ENCODE peak calls at places on chromosomes 11 and 22, in seven cellular contexts. J, Y, M, K, L, W and P are unnamed samples.

GRCh38 chr11:84628871-84629625 is 998.1 kb downstream of the DLG2 start:
- DNase-seq in M (no peak), Y (no peak), W (no peak), K (no peak), L (no peak), J (no peak), P (no peak)

GRCh38 chr22:45857519-45857918 is 119.4 kb downstream of the WNT7B start:
- DNase-seq in J (no peak), K (no peak), L (no peak), W (no peak), Y (no peak), M (no peak), P (no peak)

GRCh38 chr11:123546515-123546914 is 107.9 kb downstream of the SCN3B start:
- DNase-seq in K (no peak), W (no peak), Y (no peak), L (no peak), J (no peak), M (no peak), P (no peak)

GRCh38 chr11:115439385-115439784 is 64.8 kb downstream of the CADM1 start:
- DNase-seq in J (no peak), K (no peak), Y (no peak), W (no peak), M (no peak), L (no peak), P (no peak)

GRCh38 chr22:42344391-42344861 is 74.0 kb upstream of the TCF20 start:
- DNase-seq in J (no peak), L (peak; percentile 76), Y (peak; percentile 45), M (no peak), K (no peak), W (peak; percentile 89), P (no peak)

GRCh38 chr11:111327908-111328624 is 29.7 kb downstream of the POU2AF3 start:
- DNase-seq in J (no peak), Y (no peak), L (peak; percentile 66), M (no peak), W (no peak), K (no peak), P (no peak)

GRCh38 chr22:17918840-17919239 is 105.5 kb downstream of the MICAL3 start:
- DNase-seq in K (no peak), Y (no peak), L (no peak), W (no peak), M (no peak), J (no peak), P (no peak)

GRCh38 chr22:49668402-49668801 is 159.3 kb downstream of the BRD1 start:
- DNase-seq in J (no peak), K (peak; percentile 73), W (no peak), Y (no peak), L (no peak), M (no peak), P (no peak)

GRCh38 chr11:37504066-37504611 is 906.1 kb upstream of the RAG2 start:
- DNase-seq in J (peak; percentile 90), Y (peak; percentile 55), M (no peak), W (no peak), L (no peak), K (no peak), P (peak; percentile 78)

GRCh38 chr11:12681462-12681861 is 7.2 kb downstream of the TEAD1 start:
- DNase-seq in W (no peak), M (no peak), J (no peak), L (no peak), Y (no peak), K (no peak), P (no peak)
- H3K4me1 ChIP-seq in W (peaks cover 2% of the 10 kb centered on the region), M (no peaks in the 10 kb centered on the region), J (peaks cover 50% of the 10 kb centered on the region), L (peaks cover 63% of the 10 kb centered on the region), Y (peaks cover 77% of the 10 kb centered on the region), K (peaks cover 43% of the 10 kb centered on the region), P (peaks cover 48% of the 10 kb centered on the region)

GRCh38 chr22:30307026-30307574 is 17.8 kb upstream of the CASTOR1 start:
- DNase-seq in M (no peak), J (no peak), Y (no peak), L (no peak), K (no peak), W (no peak), P (no peak)

GRCh38 chr22:30306629-30307016 is 17.3 kb upstream of the CASTOR1 start:
- DNase-seq in L (no peak), M (no peak), W (no peak), K (no peak), Y (no peak), J (peak; percentile 37), P (no peak)

GRCh38 chr22:30304495-30305244 is 15.4 kb upstream of the CASTOR1 start:
- DNase-seq in M (no peak), W (peak; percentile 86), L (no peak), K (no peak), Y (no peak), J (no peak), P (no peak)

GRCh38 chr22:30305906-30306628 is 16.8 kb upstream of the CASTOR1 start:
- DNase-seq in M (peak; percentile 75), L (no peak), K (no peak), J (peak; percentile 59), W (no peak), Y (no peak), P (no peak)

DNA sequence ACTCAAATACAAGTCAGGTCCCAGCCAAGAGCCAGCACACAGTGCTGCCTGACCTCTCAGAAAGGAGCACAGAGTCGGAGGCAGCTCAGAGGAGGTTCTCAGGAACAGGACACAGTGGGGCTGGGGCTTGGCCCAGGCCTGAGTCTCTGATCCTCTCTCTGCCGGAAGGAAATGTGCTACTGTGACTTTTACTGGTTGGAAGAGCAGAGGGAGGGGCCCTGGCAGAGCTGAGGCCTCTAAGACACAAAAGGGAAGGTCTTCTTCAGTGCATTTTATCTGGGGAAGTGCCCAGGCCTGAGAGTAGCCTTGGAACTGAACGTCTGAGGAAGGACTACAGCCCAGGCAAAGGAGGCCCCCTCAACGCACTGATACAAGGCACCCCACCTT is 16.2 kb upstream of the CASTOR1 start:
- DNase-seq in M (peak; percentile 63), J (peak; percentile 82), Y (no peak), L (peak; percentile 86), W (no peak), K (peak; percentile 88), P (peak; percentile 62)
- H3K4me1 ChIP-seq in M (peaks cover 96% of the 10 kb centered on the region), J (peaks cover 73% of the 10 kb centered on the region), Y (peaks cover 39% of the 10 kb centered on the region), L (peaks cover 98% of the 10 kb centered on the region), W (peaks cover 5% of the 10 kb centered on the region), K (peaks cover 82% of the 10 kb centered on the region), P (no peaks in the 10 kb centered on the region)

GRCh38 chr11:134120921-134121526 is 52.2 kb downstream of the JAM3 start:
- DNase-seq in J (no peak), L (peak; percentile 62), M (no peak), K (peak; percentile 59), Y (no peak), W (no peak), P (peak; percentile 74)

GRCh38 chr11:134131628-134132244 is 62.9 kb downstream of the JAM3 start:
- DNase-seq in W (no peak), Y (no peak), K (no peak), L (no peak), J (no peak), M (no peak), P (no peak)

GRCh38 chr11:134125507-134125906 is 56.6 kb downstream of the JAM3 start:
- DNase-seq in K (no peak), Y (no peak), M (no peak), J (no peak), L (no peak), W (no peak), P (peak; percentile 29)

GRCh38 chr11:134124660-134125451 is 56.0 kb downstream of the JAM3 start:
- DNase-seq in M (peak; percentile 11), L (peak; percentile 79), J (peak; percentile 19), Y (peak; percentile 61), K (peak; percentile 83), W (peak; percentile 85), P (peak; percentile 47)

GRCh38 chr11:134126197-134126822 is 57.4 kb downstream of the JAM3 start:
- DNase-seq in J (no peak), K (no peak), M (no peak), L (no peak), Y (peak; percentile 26), W (no peak), P (no peak)
- H3K4me1 ChIP-seq in J (no peaks in the 10 kb centered on the region), K (peaks cover 2% of the 10 kb centered on the region), M (no peaks in the 10 kb centered on the region), L (peaks cover 47% of the 10 kb centered on the region), Y (peaks cover 11% of the 10 kb centered on the region), W (peaks cover 3% of the 10 kb centered on the region), P (peaks cover 14% of the 10 kb centered on the region)

GRCh38 chr11:60852060-60852638 is 3.6 kb downstream of the PTGDR2 start:
- DNase-seq in W (no peak), Y (peak; percentile 71), M (no peak), J (no peak), K (no peak), L (no peak), P (peak; percentile 18)
- H3K4me1 ChIP-seq in W (no peaks in the 10 kb centered on the region), Y (peaks cover 3% of the 10 kb centered on the region), M (no peaks in the 10 kb centered on the region), J (no peaks in the 10 kb centered on the region), K (peaks cover 4% of the 10 kb centered on the region), L (no peaks in the 10 kb centered on the region), P (no peaks in the 10 kb centered on the region)

GRCh38 chr11:78256962-78257361 is 68.2 kb downstream of the USP35 start:
- DNase-seq in L (peak; percentile 79), K (peak; percentile 91), M (no peak), W (peak; percentile 92), J (no peak), Y (peak; percentile 45), P (no peak)
- H3K4me1 ChIP-seq in L (peaks cover 69% of the 10 kb centered on the region), K (peaks cover 2% of the 10 kb centered on the region), M (no peaks in the 10 kb centered on the region), W (peaks cover 2% of the 10 kb centered on the region), J (no peaks in the 10 kb centered on the region), Y (peaks cover 11% of the 10 kb centered on the region), P (peaks cover 10% of the 10 kb centered on the region)

GRCh38 chr11:65262381-65262680 is 569 bp downstream of the POLA2 start:
- DNase-seq in L (no peak), M (no peak), K (no peak), J (no peak), Y (no peak), W (no peak), P (no peak)
- H3K4me1 ChIP-seq in L (peaks cover 12% of the 10 kb centered on the region), M (peaks cover 9% of the 10 kb centered on the region), K (peaks cover 13% of the 10 kb centered on the region), J (no peaks in the 10 kb centered on the region), Y (no peaks in the 10 kb centered on the region), W (peaks cover 2% of the 10 kb centered on the region), P (peaks cover 4% of the 10 kb centered on the region)

DNA sequence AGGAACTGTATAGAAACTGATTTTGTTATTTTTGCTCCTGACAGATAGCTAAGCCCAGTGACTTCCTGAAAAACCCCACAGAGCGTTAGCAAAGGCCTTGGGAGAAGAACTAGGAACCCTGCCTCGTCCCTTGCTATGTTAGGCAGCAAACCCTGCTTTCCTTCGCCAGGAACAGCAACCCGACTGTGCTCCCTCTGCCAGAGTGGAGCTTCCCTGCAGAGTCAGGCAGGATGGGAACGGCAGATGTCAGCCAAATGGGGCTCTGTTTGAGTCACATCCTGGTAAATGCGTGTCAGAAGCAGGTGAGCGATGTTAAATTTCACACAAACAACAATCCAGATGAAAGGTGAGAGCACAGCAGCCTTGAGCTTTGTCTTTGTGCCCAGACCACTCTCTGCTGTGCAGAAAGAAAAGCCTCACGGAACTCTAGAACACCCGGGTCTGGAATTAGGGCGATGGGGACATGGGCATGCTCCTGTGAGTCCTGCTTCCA is 186.6 kb downstream of the ADAMTS15 start:
- DNase-seq in W (no peak), M (no peak), L (no peak), Y (no peak), J (no peak), K (no peak), P (no peak)
- H3K4me1 ChIP-seq in W (peaks cover 2% of the 10 kb centered on the region), M (no peaks in the 10 kb centered on the region), L (peaks cover 12% of the 10 kb centered on the region), Y (peaks cover 23% of the 10 kb centered on the region), J (no peaks in the 10 kb centered on the region), K (no peaks in the 10 kb centered on the region), P (peaks cover 9% of the 10 kb centered on the region)

GRCh38 chr22:21775061-21775460 is 39.5 kb upstream of the YPEL1 start:
- DNase-seq in Y (no peak), K (no peak), W (no peak), M (no peak), L (no peak), J (no peak), P (peak; percentile 34)
- H3K4me1 ChIP-seq in Y (no peaks in the 10 kb centered on the region), K (no peaks in the 10 kb centered on the region), W (no peaks in the 10 kb centered on the region), M (no peaks in the 10 kb centered on the region), L (peaks cover 5% of the 10 kb centered on the region), J (no peaks in the 10 kb centered on the region), P (no peaks in the 10 kb centered on the region)